ENCODE peak calls at places on chromosomes 4 and X, in nine cellular contexts. L, M, F, R, C, Y, O, H and S are unnamed samples.

GRCh38 chr4:24322517-24322916 is 261.8 kb downstream of the DHX15 start:
- DNase-seq in L (peak), M (no peak), F (no peak), R (no peak), C (no peak), Y (no peak), O (no peak), H (no peak), S (no peak)

GRCh38 chr4:185535818-185536729 is 767 bp upstream of the PDLIM3 start:
- DNase-seq in L (peak), M (no peak), F (no peak), R (peak), C (no peak), Y (peak), O (no peak), H (peak), S (peak)

GRCh38 chrX:147803948-147804347 is 107.8 kb upstream of the FMR1 start:
- DNase-seq in L (peak), M (no peak), F (peak), R (peak), C (no peak), Y (no peak), O (peak), H (peak), S (peak)

GRCh38 chr4:90958256-90958895 is 831.2 kb downstream of the CCSER1 start:
- DNase-seq in L (no peak), M (no peak), F (no peak), R (peak), C (no peak), Y (no peak), O (peak), H (no peak), S (peak)

GRCh38 chr4:47719576-47719975 is 118.3 kb downstream of the CORIN start:
- DNase-seq in L (no peak), M (no peak), F (no peak), R (no peak), C (no peak), Y (no peak), O (no peak), H (no peak), S (no peak)

GRCh38 chrX:6898371-6898770 is 249.1 kb upstream of the STS start:
- DNase-seq in L (no peak), M (no peak), F (no peak), R (no peak), C (no peak), Y (no peak), O (no peak), H (no peak), S (no peak)

GRCh38 chr4:139331185-139331584 is 28.9 kb upstream of the NDUFC1 start:
- DNase-seq in L (no peak), M (peak), F (no peak), R (no peak), C (no peak), Y (no peak), O (no peak), H (no peak), S (no peak)

GRCh38 chr4:107299646-107300045 is 263.5 kb upstream of the DKK2 start:
- DNase-seq in L (no peak), M (peak), F (no peak), R (peak), C (no peak), Y (no peak), O (no peak), H (no peak), S (no peak)

GRCh38 chrX:155023907-155024833 is 1.6 kb upstream of the F8 start:
- DNase-seq in L (no peak), M (no peak), F (no peak), R (no peak), C (no peak), Y (no peak), O (no peak), H (no peak), S (no peak)